ENCODE peak calls at places on chromosomes 6 and 20, in five cellular contexts. J, Q, I, S and D are unnamed samples.

GRCh38 chr6:36216559-36216958 is 20.0 kb downstream of the BRPF3 start:
- DNase-seq in J (peak; percentile 21), Q (no peak), I (no peak), S (no peak), D (no peak)

GRCh38 chr6:56484669-56485068 is 158.0 kb downstream of the DST start:
- DNase-seq in J (no peak), Q (no peak), I (no peak), S (no peak), D (no peak)

GRCh38 chr6:43628392-43629103 is 516 bp downstream of the GTPBP2 start:
- DNase-seq in J (peak; percentile 44), Q (peak; percentile 68), I (peak; percentile 56), S (peak; percentile 72), D (peak; percentile 31)

GRCh38 chr20:56843817-56844216 is 214.7 kb downstream of the TFAP2C start:
- DNase-seq in J (no peak), Q (no peak), I (no peak), S (peak; percentile 27), D (no peak)

GRCh38 chr6:85747093-85747492 is 104.4 kb upstream of the SYNCRIP start:
- DNase-seq in J (no peak), Q (no peak), I (no peak), S (no peak), D (no peak)

GRCh38 chr20:32112862-32113261 is 3.3 kb downstream of the TM9SF4 start:
- DNase-seq in J (no peak), Q (no peak), I (no peak), S (peak; percentile 56), D (no peak)

GRCh38 chr6:130853555-130854183 is 26.5 kb downstream of the SMLR1 start:
- DNase-seq in J (no peak), Q (peak; percentile 88), I (no peak), S (peak; percentile 28), D (no peak)

GRCh38 chr6:33980176-33980805 is 165.6 kb downstream of the GRM4 start:
- DNase-seq in J (no peak), Q (no peak), I (no peak), S (no peak), D (no peak)

GRCh38 chr6:79570129-79570801 is 33.0 kb upstream of the LCA5 start:
- DNase-seq in J (peak; percentile 73), Q (peak; percentile 57), I (no peak), S (peak; percentile 73), D (no peak)

GRCh38 chr6:33927551-33927950 is 123.7 kb upstream of the MLN start:
- DNase-seq in J (peak; percentile 29), Q (no peak), I (no peak), S (no peak), D (no peak)

GRCh38 chr20:10696650-10697049 is 22.9 kb upstream of the JAG1 start:
- DNase-seq in J (no peak), Q (peak; percentile 34), I (no peak), S (no peak), D (no peak)

GRCh38 chr6:95293257-95293656 is 284.1 kb upstream of the MANEA start:
- DNase-seq in J (no peak), Q (no peak), I (no peak), S (no peak), D (no peak)

GRCh38 chr20:3164043-3164762 is 4.5 kb upstream of the FASTKD5 start:
- DNase-seq in J (no peak), Q (no peak), I (no peak), S (no peak), D (no peak)

GRCh38 chr20:19347943-19348456 is 135.6 kb downstream of the SLC24A3 start:
- DNase-seq in J (no peak), Q (no peak), I (no peak), S (no peak), D (no peak)

GRCh38 chr6:25193147-25193864 is 85.9 kb upstream of the CARMIL1 start:
- DNase-seq in J (peak; percentile 87), Q (no peak), I (no peak), S (peak; percentile 56), D (no peak)

GRCh38 chr6:16635291-16635809 is 125.9 kb downstream of the ATXN1 start:
- DNase-seq in J (no peak), Q (peak; percentile 70), I (no peak), S (no peak), D (no peak)

GRCh38 chr20:2133318-2134183 is 31.9 kb downstream of the STK35 start:
- DNase-seq in J (no peak), Q (no peak), I (no peak), S (peak; percentile 32), D (no peak)

GRCh38 chr20:41169184-41169690 is 31.9 kb downstream of the PLCG1 start:
- DNase-seq in J (no peak), Q (no peak), I (no peak), S (no peak), D (no peak)

GRCh38 chr6:31462026-31462963 is 35.6 kb upstream of the MICB start:
- DNase-seq in J (no peak), Q (no peak), I (no peak), S (no peak), D (no peak)

GRCh38 chr6:89297695-89298351 is 17.3 kb downstream of the GABRR2 start:
- DNase-seq in J (peak; percentile 95), Q (peak; percentile 47), I (peak; percentile 60), S (peak; percentile 64), D (peak; percentile 46)

GRCh38 chr6:11601776-11602605 is 64.4 kb downstream of the TMEM170B start:
- DNase-seq in J (no peak), Q (no peak), I (no peak), S (peak; percentile 36), D (no peak)

GRCh38 chr6:10951675-10952282 is 64.9 kb downstream of the SYCP2L start:
- DNase-seq in J (peak; percentile 23), Q (peak; percentile 70), I (no peak), S (peak; percentile 62), D (no peak)

GRCh38 chr6:106173480-106173879 is 87.3 kb downstream of the PRDM1 start:
- DNase-seq in J (no peak), Q (no peak), I (no peak), S (no peak), D (no peak)

GRCh38 chr6:156313037-156313436 is 464.1 kb upstream of the ARID1B start:
- DNase-seq in J (no peak), Q (no peak), I (no peak), S (no peak), D (no peak)

GRCh38 chr6:129490551-129491245 is 219.3 kb downstream of the ARHGAP18 start:
- DNase-seq in J (peak; percentile 94), Q (peak; percentile 43), I (peak; percentile 74), S (peak; percentile 77), D (peak; percentile 32)

GRCh38 chr20:830011-830521 is 3.4 kb upstream of the FAM110A start:
- DNase-seq in J (no peak), Q (no peak), I (no peak), S (no peak), D (no peak)

GRCh38 chr20:14937846-14938245 is 600.4 kb upstream of the FLRT3 start:
- DNase-seq in J (no peak), Q (no peak), I (no peak), S (no peak), D (no peak)

GRCh38 chr6:105794263-105794662 is 291.9 kb upstream of the PRDM1 start:
- DNase-seq in J (no peak), Q (peak; percentile 35), I (no peak), S (peak; percentile 73), D (no peak)

GRCh38 chr20:25484224-25484846 is 76.9 kb downstream of the GINS1 start:
- DNase-seq in J (peak; percentile 67), Q (no peak), I (no peak), S (no peak), D (no peak)

GRCh38 chr20:32358883-32359632 is 927 bp downstream of the ASXL1 start:
- DNase-seq in J (peak; percentile 44), Q (peak; percentile 85), I (peak; percentile 65), S (peak; percentile 94), D (peak; percentile 40)

GRCh38 chr20:32479012-32479411 is 106.1 kb downstream of the NOL4L start:
- DNase-seq in J (no peak), Q (no peak), I (no peak), S (peak; percentile 7), D (no peak)

GRCh38 chr6:33621396-33622388 is 570 bp downstream of the ITPR3 start:
- DNase-seq in J (peak; percentile 66), Q (no peak), I (no peak), S (peak; percentile 60), D (peak; percentile 27)

GRCh38 chr20:23151008-23151703 is 65.0 kb upstream of the CD93 start:
- DNase-seq in J (no peak), Q (no peak), I (no peak), S (no peak), D (no peak)

DNA sequence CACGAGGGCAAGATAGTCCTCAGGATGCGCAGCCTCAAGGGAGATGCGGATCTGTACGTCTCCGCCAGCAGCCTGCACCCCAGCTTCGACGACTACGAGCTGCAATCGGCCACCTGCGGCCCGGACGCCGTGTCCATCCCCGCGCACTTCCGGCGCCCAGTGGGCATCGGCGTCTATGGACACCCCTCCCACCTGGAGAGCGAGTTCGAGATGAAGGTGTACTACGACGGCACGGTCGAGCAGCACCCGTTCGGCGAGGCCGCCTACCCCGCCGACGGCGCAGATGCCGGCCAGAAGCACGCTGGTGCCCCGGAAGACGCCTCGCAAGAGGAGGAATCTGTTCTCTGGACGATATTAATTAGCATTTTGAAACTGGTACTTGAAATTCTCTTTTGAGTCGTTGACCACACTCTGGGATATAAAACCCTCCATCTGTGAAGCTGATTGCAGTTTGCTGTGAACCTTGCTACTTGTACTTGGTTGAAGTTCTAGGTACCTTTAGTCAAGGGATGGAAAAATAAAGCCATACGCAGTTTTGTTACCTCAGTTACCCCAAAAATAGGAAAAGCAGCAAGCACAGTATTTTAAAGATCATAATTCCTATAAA is 817 bp downstream of the C6orf120 start:
- DNase-seq in J (no peak), Q (peak; percentile 36), I (peak; percentile 59), S (peak; percentile 53), D (peak; percentile 51)
- H3K27ac ChIP-seq in J (peak overlapping the region; percentile 64), Q (peak overlapping the region; percentile 93), I (peak overlapping the region; percentile 98), S (peak overlapping the region; percentile 96), D (peak overlapping the region; percentile 87)

GRCh38 chr20:59656417-59656816 is 52.1 kb downstream of the PHACTR3 start:
- DNase-seq in J (no peak), Q (no peak), I (no peak), S (no peak), D (no peak)
- H3K9me3 ChIP-seq in J (peaks cover 3% of the 10 kb centered on the region), Q (peaks cover 45% of the 10 kb centered on the region), I (peaks cover 26% of the 10 kb centered on the region), S (peaks cover 10% of the 10 kb centered on the region), D (peaks cover 33% of the 10 kb centered on the region)

DNA sequence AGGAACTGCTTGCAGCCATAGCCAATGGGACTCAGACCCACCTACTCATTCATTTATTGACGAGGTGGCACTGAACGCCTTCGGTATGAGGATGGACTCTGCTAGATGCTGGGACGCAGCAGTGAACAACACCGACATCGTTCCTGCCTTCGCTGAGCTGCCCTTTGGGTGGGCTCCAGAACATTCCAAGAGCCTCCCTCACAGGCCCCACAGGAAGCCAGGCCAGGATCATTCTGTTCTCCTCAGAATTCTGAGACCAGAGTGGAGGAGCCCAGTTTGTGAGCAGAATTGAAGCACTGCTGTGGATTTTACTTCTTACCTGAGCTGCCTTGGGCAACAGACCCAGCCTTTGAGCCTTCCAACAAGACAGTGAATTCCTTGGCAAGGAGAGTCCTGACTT is 82.1 kb downstream of the KCNB1 start:
- DNase-seq in J (no peak), Q (no peak), I (no peak), S (no peak), D (no peak)
- H3K27ac ChIP-seq in J (no peak overlapping the region), Q (no peak overlapping the region), I (no peak overlapping the region), S (no peak overlapping the region), D (no peak overlapping the region)

DNA sequence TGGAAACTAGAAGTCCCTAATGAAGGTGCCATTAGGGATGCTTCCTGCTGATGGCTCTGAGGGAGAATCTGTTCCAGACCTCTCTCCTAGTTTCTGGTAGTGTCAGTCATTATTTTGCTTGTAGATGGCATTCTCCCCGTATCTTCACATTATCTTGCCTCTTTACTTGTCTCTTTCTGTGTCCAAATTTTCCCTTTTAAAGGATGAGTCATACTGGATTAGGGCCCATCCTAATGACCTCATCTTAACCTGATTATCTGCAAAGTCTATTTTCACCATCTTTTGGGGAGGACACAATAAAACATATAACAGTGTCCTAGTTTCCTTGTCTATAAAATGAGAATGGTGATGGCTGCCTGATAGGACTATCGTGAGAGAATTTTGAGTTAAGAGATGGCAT is 27.3 kb downstream of the ZNF391 start:
- DNase-seq in J (no peak), Q (no peak), I (no peak), S (no peak), D (no peak)
- H3K9me3 ChIP-seq in J (peaks cover 9% of the 10 kb centered on the region), Q (peaks cover 8% of the 10 kb centered on the region), I (no peaks in the 10 kb centered on the region), S (no peaks in the 10 kb centered on the region), D (no peaks in the 10 kb centered on the region)